ENCODE peak calls at places on chromosomes 1 and 21, in four cellular contexts. B, O, K and X are unnamed samples.

GRCh38 chr1:12398135-12398450 is 168.3 kb downstream of the VPS13D start:
- DNase-seq in B (no peak), O (no peak), K (no peak), X (no peak)

GRCh38 chr1:25253911-25254310 is 6.7 kb upstream of the RSRP1 start:
- DNase-seq in B (no peak), O (no peak), K (no peak), X (no peak)

GRCh38 chr21:46115441-46116188 is 17.7 kb downstream of the COL6A2 start:
- DNase-seq in B (no peak), O (no peak), K (no peak), X (no peak)

GRCh38 chr1:155124503-155125463 is 2.9 kb upstream of the EFNA1 start:
- DNase-seq in B (no peak), O (no peak), K (no peak), X (no peak)

GRCh38 chr1:234531181-234532132 is 52.5 kb upstream of the TARBP1 start:
- DNase-seq in B (no peak), O (no peak), K (no peak), X (no peak)

GRCh38 chr1:42209516-42210370 is 45.2 kb upstream of the GUCA2A start:
- DNase-seq in B (no peak), O (no peak), K (no peak), X (no peak)

GRCh38 chr1:44409019-44409602 is 4.1 kb downstream of the RNF220 start:
- DNase-seq in B (no peak), O (no peak), K (no peak), X (no peak)

GRCh38 chr1:890661-891060 is 33.1 kb upstream of the SAMD11 start:
- DNase-seq in B (no peak), O (no peak), K (no peak), X (no peak)

GRCh38 chr1:113912594-113913311 is 7.6 kb downstream of the DCLRE1B start:
- DNase-seq in B (peak; percentile 33), O (no peak), K (no peak), X (no peak)

GRCh38 chr21:35211767-35212166 is 162.7 kb upstream of the RUNX1 start:
- DNase-seq in B (no peak), O (no peak), K (no peak), X (no peak)

GRCh38 chr1:116769561-116769977 is 15.3 kb downstream of the CD2 start:
- DNase-seq in B (no peak), O (peak; percentile 68), K (no peak), X (peak; percentile 23)

GRCh38 chr1:109980324-109981127 is 4.0 kb upstream of the AHCYL1 start:
- DNase-seq in B (no peak), O (no peak), K (no peak), X (no peak)

GRCh38 chr21:37006521-37007291 is at the start of gene RIPPLY3:
- DNase-seq in B (no peak), O (no peak), K (no peak), X (peak; percentile 42)

GRCh38 chr1:20216574-20216973 is 30.3 kb upstream of the PLA2G2C start:
- DNase-seq in B (peak; percentile 36), O (no peak), K (no peak), X (peak; percentile 39)

GRCh38 chr1:85319931-85320330 is 43.5 kb upstream of the BCL10 start:
- DNase-seq in B (no peak), O (no peak), K (no peak), X (no peak)

GRCh38 chr1:2983319-2983705 is 38.0 kb upstream of the ACTRT2 start:
- DNase-seq in B (no peak), O (no peak), K (no peak), X (no peak)

GRCh38 chr1:64539808-64540207 is 69.9 kb downstream of the CACHD1 start:
- DNase-seq in B (no peak), O (no peak), K (no peak), X (no peak)

GRCh38 chr1:84998642-84999280 is 1.8 kb upstream of the MCOLN2 start:
- DNase-seq in B (no peak), O (no peak), K (no peak), X (no peak)

GRCh38 chr1:16109571-16109970 is 36.1 kb upstream of the FAM131C start:
- DNase-seq in B (no peak), O (no peak), K (no peak), X (no peak)

GRCh38 chr21:45327458-45328197 is 39.9 kb upstream of the POFUT2 start:
- DNase-seq in B (no peak), O (no peak), K (no peak), X (no peak)

GRCh38 chr1:162878000-162878596 is 17.1 kb upstream of the CCDC190 start:
- DNase-seq in B (peak; percentile 67), O (no peak), K (no peak), X (no peak)

GRCh38 chr1:212722270-212722945 is 22.8 kb upstream of the BATF3 start:
- DNase-seq in B (no peak), O (no peak), K (no peak), X (no peak)

GRCh38 chr1:83883979-83884378 is 115.0 kb downstream of the TTLL7 start:
- DNase-seq in B (no peak), O (no peak), K (no peak), X (no peak)

GRCh38 chr1:29974345-29974744 is 738.0 kb downstream of the PTPRU start:
- DNase-seq in B (no peak), O (no peak), K (no peak), X (no peak)

GRCh38 chr21:21439761-21440160 is 441.6 kb downstream of the NCAM2 start:
- DNase-seq in B (no peak), O (no peak), K (no peak), X (no peak)

GRCh38 chr1:16905112-16905855 is 9.5 kb downstream of the RNU1-2 start:
- DNase-seq in B (peak; percentile 85), O (peak; percentile 74), K (no peak), X (no peak)

GRCh38 chr1:42334240-42335049 is 590 bp downstream of the FOXJ3 start:
- DNase-seq in B (peak; percentile 82), O (no peak), K (peak; percentile 43), X (peak; percentile 29)

GRCh38 chr21:38897532-38898421 is 92.0 kb downstream of the ETS2 start:
- DNase-seq in B (no peak), O (no peak), K (no peak), X (no peak)

GRCh38 chr1:13228343-13228781 is 2.4 kb upstream of the PRAMEF18 start:
- DNase-seq in B (peak; percentile 75), O (no peak), K (no peak), X (no peak)

GRCh38 chr1:37305841-37306240 is 168.5 kb upstream of the ZC3H12A start:
- DNase-seq in B (no peak), O (no peak), K (no peak), X (no peak)

GRCh38 chr1:228265167-228265566 is 57.3 kb downstream of the OBSCN start:
- DNase-seq in B (peak; percentile 53), O (no peak), K (no peak), X (no peak)
- TF ChIP-seq SPI1 in B (no peak), O (no peak), K (no peak), X (no peak)

GRCh38 chr1:53405737-53406136 is 53.5 kb upstream of the DMRTB1 start:
- DNase-seq in B (no peak), O (no peak), K (no peak), X (no peak)
- TF ChIP-seq SPI1 in B (no peak), O (no peak), K (no peak), X (no peak)

DNA sequence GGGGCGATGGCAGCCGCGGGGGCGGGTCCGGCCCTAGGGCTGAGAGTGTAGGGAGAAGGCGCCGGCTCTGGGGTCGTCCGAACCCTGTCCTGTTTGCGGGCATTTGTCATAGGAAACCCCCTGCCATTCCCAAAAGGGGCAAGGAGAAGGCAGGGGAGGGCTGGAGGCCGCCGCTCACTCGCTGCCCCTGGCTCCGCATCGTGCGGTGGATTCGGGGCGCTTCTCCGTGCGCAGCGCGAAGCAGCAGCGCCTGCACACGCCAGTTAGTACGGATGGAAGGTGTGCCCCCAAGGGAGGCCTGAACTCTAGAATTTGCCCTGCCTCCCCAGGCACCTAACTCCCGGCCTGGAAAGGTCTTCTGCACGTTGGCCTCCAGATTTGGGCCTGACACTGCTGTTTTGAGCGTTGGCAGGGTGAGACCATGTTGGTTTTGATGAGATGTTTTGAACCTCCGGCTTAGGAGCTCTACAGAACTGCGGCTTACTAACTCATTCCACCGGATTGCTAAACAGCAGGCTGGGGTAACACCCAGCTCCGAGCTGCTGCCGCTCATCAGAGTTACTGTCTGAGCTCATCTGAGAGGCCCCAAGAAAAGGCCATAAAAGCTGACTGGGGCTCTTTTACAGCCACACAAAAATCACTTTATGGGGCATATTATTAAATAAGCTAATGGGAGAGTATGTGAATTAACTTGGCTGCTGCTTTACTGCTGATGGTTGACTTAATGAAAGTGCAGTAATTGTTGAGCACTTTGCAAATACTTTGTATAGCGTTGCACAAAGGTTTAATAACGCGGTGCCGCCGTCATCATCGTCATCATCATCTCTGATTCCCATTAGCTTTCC is 987 bp downstream of the GPR137B start:
- DNase-seq in B (no peak), O (no peak), K (no peak), X (no peak)
- TF ChIP-seq SPI1 in B (no peak), O (no peak), K (no peak), X (no peak)

GRCh38 chr21:29056005-29056404 is 17.4 kb downstream of the CCT8 start:
- DNase-seq in B (no peak), O (no peak), K (no peak), X (no peak)

GRCh38 chr21:29055080-29055479 is 18.4 kb downstream of the CCT8 start:
- DNase-seq in B (no peak), O (no peak), K (no peak), X (no peak)

GRCh38 chr21:29053011-29053553 is 20.4 kb downstream of the CCT8 start:
- DNase-seq in B (no peak), O (no peak), K (no peak), X (no peak)

GRCh38 chr21:29053656-29054055 is 19.8 kb downstream of the CCT8 start:
- DNase-seq in B (no peak), O (no peak), K (no peak), X (no peak)

GRCh38 chr21:29056538-29057050 is 16.9 kb downstream of the CCT8 start:
- DNase-seq in B (no peak), O (no peak), K (no peak), X (no peak)
- TF ChIP-seq SPI1 in B (no peak), O (no peak), K (no peak), X (no peak)

GRCh38 chr1:46622341-46622740 is 5.7 kb upstream of the MOB3C start:
- DNase-seq in B (peak; percentile 70), O (no peak), K (no peak), X (no peak)
- TF ChIP-seq SPI1 in B (no peak), O (no peak), K (no peak), X (no peak)

DNA sequence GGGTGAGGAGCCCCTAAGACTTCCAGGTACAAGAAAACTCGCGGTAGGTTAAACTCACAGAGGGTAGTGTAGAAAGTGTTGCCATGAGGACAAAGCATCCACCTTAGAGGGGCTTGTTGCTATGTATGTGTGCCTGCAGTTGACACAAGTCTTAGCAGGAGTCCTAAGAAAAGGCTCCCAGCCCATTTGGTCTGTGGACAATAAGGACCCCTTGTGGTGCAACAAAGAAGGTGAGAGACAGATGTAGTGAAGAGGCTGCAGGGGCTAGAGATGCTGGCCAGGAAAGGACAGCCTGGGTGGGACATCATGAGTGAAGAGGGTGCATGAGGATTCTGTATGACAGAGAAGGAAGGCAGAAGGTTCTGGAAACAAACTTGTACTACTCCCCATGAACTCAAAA is 36.3 kb upstream of the IL10 start:
- DNase-seq in B (peak; percentile 71), O (no peak), K (no peak), X (no peak)
- TF ChIP-seq SPI1 in B (no peak), O (no peak), K (no peak), X (no peak)